ENCODE peak calls at places on chromosomes 7 and 10, in ten cellular contexts. One of them, this sample, is unnamed.
A peak's percentile ranks its signal among the peaks of the same experiment; 100 is the strongest.

GRCh38 chr7:84085147-84085546 is 109.4 kb downstream of the SEMA3A start:
- DNase-seq in hypothalamus: no peak
- DNase-seq in endothelial cell: no peak
- DNase-seq in NCI-H1930: no peak
- DNase-seq in NCI-H748 treated with DMSO at 0.1 percent for 48 hours: no peak
- DNase-seq in activated T-cell treated with anti-CD3 and anti-CD28 coated beads for 1 hour: no peak
- DNase-seq in naive thymus-derived CD8-positive, alpha-beta T cell: no peak
- DNase-seq in H9: no peak
- DNase-seq in T-helper 2 cell: no peak
- DNase-seq in AG08395: no peak
- DNase-seq in this sample: no peak

GRCh38 chr10:11854301-11854700 is 31.1 kb downstream of the PROSER2 start:
- DNase-seq in NCI-H1930: no peak
- DNase-seq in AG08395: no peak
- DNase-seq in NCI-H748 treated with DMSO at 0.1 percent for 48 hours: no peak
- DNase-seq in activated T-cell treated with anti-CD3 and anti-CD28 coated beads for 1 hour: no peak
- DNase-seq in H9: no peak
- DNase-seq in naive thymus-derived CD8-positive, alpha-beta T cell: no peak
- DNase-seq in T-helper 2 cell: no peak
- DNase-seq in hypothalamus: no peak
- DNase-seq in endothelial cell: no peak
- DNase-seq in this sample: no peak

GRCh38 chr10:27679369-27679897 is 66.2 kb downstream of the MKX start:
- DNase-seq in T-helper 2 cell: no peak
- DNase-seq in AG08395: no peak
- DNase-seq in activated T-cell treated with anti-CD3 and anti-CD28 coated beads for 1 hour: no peak
- DNase-seq in H9: no peak
- DNase-seq in NCI-H1930: no peak
- DNase-seq in endothelial cell: no peak
- DNase-seq in NCI-H748 treated with DMSO at 0.1 percent for 48 hours: no peak
- DNase-seq in naive thymus-derived CD8-positive, alpha-beta T cell: no peak
- DNase-seq in hypothalamus: no peak
- DNase-seq in this sample: no peak

GRCh38 chr7:14419554-14419953 is 430.1 kb upstream of the ETV1 start:
- DNase-seq in naive thymus-derived CD8-positive, alpha-beta T cell: no peak
- DNase-seq in NCI-H748 treated with DMSO at 0.1 percent for 48 hours: no peak
- DNase-seq in activated T-cell treated with anti-CD3 and anti-CD28 coated beads for 1 hour: no peak
- DNase-seq in hypothalamus: no peak
- DNase-seq in endothelial cell: no peak
- DNase-seq in T-helper 2 cell: no peak
- DNase-seq in AG08395: no peak
- DNase-seq in NCI-H1930: no peak
- DNase-seq in H9: no peak
- DNase-seq in this sample: no peak

GRCh38 chr7:79897166-79897565 is 237.5 kb upstream of the GNAI1 start:
- DNase-seq in endothelial cell: no peak
- DNase-seq in hypothalamus: no peak
- DNase-seq in NCI-H748 treated with DMSO at 0.1 percent for 48 hours: no peak
- DNase-seq in naive thymus-derived CD8-positive, alpha-beta T cell: no peak
- DNase-seq in T-helper 2 cell: no peak
- DNase-seq in NCI-H1930: no peak
- DNase-seq in activated T-cell treated with anti-CD3 and anti-CD28 coated beads for 1 hour: no peak
- DNase-seq in AG08395: no peak
- DNase-seq in H9: no peak
- DNase-seq in this sample: no peak

GRCh38 chr7:102272917-102273748 is 13.5 kb upstream of the SH2B2 start:
- DNase-seq in naive thymus-derived CD8-positive, alpha-beta T cell: no peak
- DNase-seq in activated T-cell treated with anti-CD3 and anti-CD28 coated beads for 1 hour: no peak
- DNase-seq in NCI-H748 treated with DMSO at 0.1 percent for 48 hours: no peak
- DNase-seq in AG08395: no peak
- DNase-seq in hypothalamus: no peak
- DNase-seq in H9: no peak
- DNase-seq in T-helper 2 cell: no peak
- DNase-seq in endothelial cell: no peak
- DNase-seq in NCI-H1930: no peak
- DNase-seq in this sample: no peak

GRCh38 chr10:28503114-28503513 is 29.8 kb upstream of the WAC start:
- DNase-seq in NCI-H1930: peak; percentile 48
- DNase-seq in activated T-cell treated with anti-CD3 and anti-CD28 coated beads for 1 hour: no peak
- DNase-seq in AG08395: no peak
- DNase-seq in NCI-H748 treated with DMSO at 0.1 percent for 48 hours: no peak
- DNase-seq in hypothalamus: no peak
- DNase-seq in endothelial cell: no peak
- DNase-seq in naive thymus-derived CD8-positive, alpha-beta T cell: no peak
- DNase-seq in T-helper 2 cell: no peak
- DNase-seq in H9: no peak
- DNase-seq in this sample: peak; percentile 90

GRCh38 chr7:136956232-136956631 is 87.8 kb downstream of the CHRM2 start:
- DNase-seq in activated T-cell treated with anti-CD3 and anti-CD28 coated beads for 1 hour: no peak
- DNase-seq in endothelial cell: no peak
- DNase-seq in naive thymus-derived CD8-positive, alpha-beta T cell: no peak
- DNase-seq in NCI-H748 treated with DMSO at 0.1 percent for 48 hours: no peak
- DNase-seq in H9: no peak
- DNase-seq in hypothalamus: no peak
- DNase-seq in T-helper 2 cell: no peak
- DNase-seq in AG08395: peak; percentile 44
- DNase-seq in NCI-H1930: no peak
- DNase-seq in this sample: no peak

GRCh38 chr7:25216837-25217236 is 11.4 kb downstream of the NPVF start:
- DNase-seq in T-helper 2 cell: no peak
- DNase-seq in AG08395: peak; percentile 24
- DNase-seq in endothelial cell: no peak
- DNase-seq in NCI-H748 treated with DMSO at 0.1 percent for 48 hours: peak; percentile 33
- DNase-seq in NCI-H1930: peak; percentile 52
- DNase-seq in activated T-cell treated with anti-CD3 and anti-CD28 coated beads for 1 hour: no peak
- DNase-seq in hypothalamus: no peak
- DNase-seq in H9: no peak
- DNase-seq in naive thymus-derived CD8-positive, alpha-beta T cell: no peak
- DNase-seq in this sample: no peak

GRCh38 chr10:76195990-76196389 is 764.6 kb downstream of the LRMDA start:
- DNase-seq in activated T-cell treated with anti-CD3 and anti-CD28 coated beads for 1 hour: no peak
- DNase-seq in H9: no peak
- DNase-seq in NCI-H748 treated with DMSO at 0.1 percent for 48 hours: no peak
- DNase-seq in NCI-H1930: no peak
- DNase-seq in T-helper 2 cell: no peak
- DNase-seq in naive thymus-derived CD8-positive, alpha-beta T cell: no peak
- DNase-seq in AG08395: no peak
- DNase-seq in hypothalamus: no peak
- DNase-seq in endothelial cell: no peak
- DNase-seq in this sample: no peak

GRCh38 chr7:132544025-132544424 is 32.2 kb downstream of the PLXNA4 start:
- DNase-seq in NCI-H1930: no peak
- DNase-seq in T-helper 2 cell: no peak
- DNase-seq in AG08395: no peak
- DNase-seq in hypothalamus: no peak
- DNase-seq in activated T-cell treated with anti-CD3 and anti-CD28 coated beads for 1 hour: no peak
- DNase-seq in naive thymus-derived CD8-positive, alpha-beta T cell: no peak
- DNase-seq in NCI-H748 treated with DMSO at 0.1 percent for 48 hours: no peak
- DNase-seq in endothelial cell: no peak
- DNase-seq in H9: no peak
- DNase-seq in this sample: no peak

GRCh38 chr7:74225400-74225799 is 15.6 kb downstream of the LAT2 start:
- DNase-seq in NCI-H748 treated with DMSO at 0.1 percent for 48 hours: no peak
- DNase-seq in activated T-cell treated with anti-CD3 and anti-CD28 coated beads for 1 hour: no peak
- DNase-seq in AG08395: no peak
- DNase-seq in endothelial cell: no peak
- DNase-seq in T-helper 2 cell: no peak
- DNase-seq in H9: no peak
- DNase-seq in hypothalamus: no peak
- DNase-seq in NCI-H1930: no peak
- DNase-seq in naive thymus-derived CD8-positive, alpha-beta T cell: no peak
- DNase-seq in this sample: no peak

GRCh38 chr7:107045980-107046379 is 1.5 kb downstream of the PRKAR2B start:
- DNase-seq in H9: no peak
- DNase-seq in T-helper 2 cell: no peak
- DNase-seq in NCI-H748 treated with DMSO at 0.1 percent for 48 hours: peak; percentile 4
- DNase-seq in naive thymus-derived CD8-positive, alpha-beta T cell: no peak
- DNase-seq in hypothalamus: no peak
- DNase-seq in endothelial cell: no peak
- DNase-seq in activated T-cell treated with anti-CD3 and anti-CD28 coated beads for 1 hour: no peak
- DNase-seq in NCI-H1930: no peak
- DNase-seq in AG08395: peak; percentile 59
- DNase-seq in this sample: peak; percentile 64

GRCh38 chr7:11343818-11344413 is 370.2 kb downstream of the PHF14 start:
- DNase-seq in NCI-H1930: peak; percentile 13
- DNase-seq in naive thymus-derived CD8-positive, alpha-beta T cell: no peak
- DNase-seq in AG08395: peak; percentile 41
- DNase-seq in NCI-H748 treated with DMSO at 0.1 percent for 48 hours: peak; percentile 77
- DNase-seq in activated T-cell treated with anti-CD3 and anti-CD28 coated beads for 1 hour: no peak
- DNase-seq in T-helper 2 cell: no peak
- DNase-seq in endothelial cell: peak; percentile 13
- DNase-seq in H9: no peak
- DNase-seq in hypothalamus: no peak
- DNase-seq in this sample: no peak